ENCODE peak calls at places on chromosomes 7 and 10, in eight cellular contexts. A is AG09309, S is smooth muscle cell of the brain vasculature, I is amygdala, X is DMS153, B is transverse colon, Y is neural crest cell, V is cardiac muscle cell. H is an unnamed sample.

GRCh38 chr10:88478256-88478655 is 104.9 kb downstream of the RNLS start:
- DNase-seq in B (no peak), I (no peak), Y (no peak), X (no peak), V (no peak), S (no peak), A (no peak), H (no peak)

GRCh38 chr7:2729043-2729892 is 41.3 kb downstream of the AMZ1 start:
- DNase-seq in Y (no peak), I (no peak), X (no peak), S (no peak), B (no peak), A (no peak), V (no peak), H (no peak)

GRCh38 chr10:132100556-132101349 is 35.0 kb downstream of the JAKMIP3 start:
- DNase-seq in V (no peak), B (no peak), A (no peak), I (no peak), X (no peak), S (no peak), Y (no peak), H (no peak)

GRCh38 chr10:58781873-58782488 is 269.3 kb downstream of the BICC1 start:
- DNase-seq in S (no peak), V (peak), X (peak), B (no peak), A (no peak), Y (no peak), I (no peak), H (no peak)

GRCh38 chr7:28405662-28406061 is 6.7 kb upstream of the CREB5 start:
- DNase-seq in X (no peak), A (peak), B (peak), I (no peak), Y (no peak), S (no peak), V (no peak), H (no peak)

GRCh38 chr10:62380002-62380401 is 5.8 kb downstream of the ZNF365 start:
- DNase-seq in I (no peak), A (peak), B (no peak), V (no peak), Y (no peak), S (no peak), X (no peak), H (no peak)

GRCh38 chr7:50739744-50740455 is 42.8 kb downstream of the GRB10 start:
- DNase-seq in Y (no peak), A (no peak), X (peak), S (no peak), V (no peak), B (no peak), I (no peak), H (peak)

GRCh38 chr10:11879387-11880168 is 56.4 kb downstream of the PROSER2 start:
- DNase-seq in V (no peak), S (no peak), B (no peak), I (no peak), X (no peak), A (no peak), Y (no peak), H (no peak)

GRCh38 chr7:44065431-44066110 is at the start of gene PGAM2:
- DNase-seq in V (peak), S (no peak), Y (peak), X (no peak), B (peak), A (no peak), I (no peak), H (no peak)

GRCh38 chr10:69180525-69181204 is 631 bp downstream of the SUPV3L1 start:
- DNase-seq in X (no peak), A (no peak), V (no peak), S (no peak), Y (no peak), I (no peak), B (no peak), H (peak)

GRCh38 chr7:127803626-127804025 is 151.6 kb downstream of the SND1 start:
- DNase-seq in A (no peak), V (no peak), S (no peak), X (no peak), B (no peak), I (no peak), Y (no peak), H (no peak)

GRCh38 chr7:80428161-80429054 is 83.5 kb downstream of the GNAT3 start:
- DNase-seq in I (no peak), B (no peak), X (peak), S (peak), A (no peak), Y (no peak), V (peak), H (no peak)

GRCh38 chr10:99859585-99859984 is 77.1 kb downstream of the ABCC2 start:
- DNase-seq in S (no peak), X (no peak), Y (no peak), I (no peak), V (peak), A (no peak), B (no peak), H (no peak)

GRCh38 chr10:4867520-4868356 is 41.7 kb downstream of the AKR1E2 start:
- DNase-seq in Y (no peak), A (no peak), S (no peak), V (peak), B (no peak), I (no peak), X (no peak), H (no peak)

GRCh38 chr7:94440460-94441039 is 45.9 kb downstream of the COL1A2 start:
- DNase-seq in X (no peak), V (no peak), S (no peak), B (peak), A (no peak), Y (no peak), I (no peak), H (no peak)

GRCh38 chr7:25725483-25725882 is 426.5 kb upstream of the NFE2L3 start:
- DNase-seq in S (no peak), B (no peak), X (no peak), I (no peak), V (no peak), Y (no peak), A (no peak), H (no peak)

GRCh38 chr7:40199076-40199802 is 64.4 kb downstream of the SUGCT start:
- DNase-seq in Y (no peak), S (peak), I (no peak), B (no peak), X (no peak), V (peak), A (peak), H (no peak)

GRCh38 chr7:134534633-134535032 is 7.3 kb downstream of the AKR1B10 start:
- DNase-seq in V (no peak), Y (no peak), I (no peak), X (no peak), A (no peak), S (no peak), B (no peak), H (no peak)

GRCh38 chr10:61896854-61897661 is 4.4 kb upstream of the ARID5B start:
- DNase-seq in I (peak), B (peak), V (peak), Y (peak), X (no peak), A (no peak), S (no peak), H (no peak)

GRCh38 chr7:147775564-147775963 is 815.0 kb upstream of the C7orf33 start:
- DNase-seq in I (no peak), X (peak), Y (no peak), A (peak), V (no peak), S (no peak), B (no peak), H (no peak)

GRCh38 chr10:123266981-123267380 is 112.8 kb downstream of the BUB3 start:
- DNase-seq in X (no peak), A (no peak), I (no peak), S (no peak), V (no peak), Y (no peak), B (no peak), H (no peak)

H was measured in activated CD4-positive, CD25-positive, alpha-beta regulatory T cell treated with anti-CD3 and anti-CD28 coated beads, Interleukin-2, amount 50 U/mL, for 16 hours.